ENCODE peak calls at places on chromosomes 1 and 21, in seven cellular contexts. One of them, this sample, is unnamed. For H3K4me1 and H3K27me3, the result is how much of the 10 kb centered on the place peaks cover.

GRCh38 chr1:63701187-63701586 is 72.6 kb upstream of the ROR1 start:
- DNase-seq in ovary: no peak
- DNase-seq in psoas muscle: no peak
- DNase-seq in suprapubic skin: no peak
- DNase-seq in body of pancreas: peak
- DNase-seq in adrenal gland: no peak
- DNase-seq in right lobe of liver: no peak
- DNase-seq in this sample: no peak

GRCh38 chr1:230896719-230897118 is 28.4 kb upstream of the C1orf198 start:
- DNase-seq in ovary: no peak
- DNase-seq in psoas muscle: no peak
- DNase-seq in suprapubic skin: no peak
- DNase-seq in body of pancreas: no peak
- DNase-seq in adrenal gland: no peak
- DNase-seq in right lobe of liver: no peak
- DNase-seq in this sample: no peak

GRCh38 chr1:177080564-177080963 is 83.9 kb downstream of the ASTN1 start:
- DNase-seq in ovary: no peak
- DNase-seq in psoas muscle: no peak
- DNase-seq in suprapubic skin: no peak
- DNase-seq in body of pancreas: no peak
- DNase-seq in adrenal gland: no peak
- DNase-seq in right lobe of liver: no peak
- DNase-seq in this sample: no peak

GRCh38 chr1:89523597-89524368 is 846 bp upstream of the LRRC8B start:
- DNase-seq in ovary: no peak
- DNase-seq in psoas muscle: peak
- DNase-seq in suprapubic skin: no peak
- DNase-seq in body of pancreas: peak
- DNase-seq in adrenal gland: peak
- DNase-seq in right lobe of liver: no peak
- DNase-seq in this sample: no peak

GRCh38 chr1:151787689-151788088 is 2.6 kb downstream of the TDRKH start:
- DNase-seq in ovary: no peak
- DNase-seq in psoas muscle: no peak
- DNase-seq in suprapubic skin: no peak
- DNase-seq in body of pancreas: no peak
- DNase-seq in adrenal gland: no peak
- DNase-seq in right lobe of liver: no peak
- DNase-seq in this sample: no peak

GRCh38 chr1:48329489-48329888 is 107.0 kb downstream of the SLC5A9 start:
- DNase-seq in ovary: no peak
- DNase-seq in psoas muscle: no peak
- DNase-seq in suprapubic skin: no peak
- DNase-seq in body of pancreas: no peak
- DNase-seq in adrenal gland: no peak
- DNase-seq in right lobe of liver: no peak
- DNase-seq in this sample: no peak

GRCh38 chr1:208254376-208254775 is 10.2 kb upstream of the PLXNA2 start:
- DNase-seq in ovary: no peak
- DNase-seq in psoas muscle: no peak
- DNase-seq in suprapubic skin: no peak
- DNase-seq in body of pancreas: no peak
- DNase-seq in adrenal gland: no peak
- DNase-seq in right lobe of liver: no peak
- DNase-seq in this sample: no peak

GRCh38 chr1:222416001-222416791 is 131.7 kb downstream of the HHIPL2 start:
- DNase-seq in ovary: no peak
- DNase-seq in psoas muscle: no peak
- DNase-seq in suprapubic skin: no peak
- DNase-seq in body of pancreas: no peak
- DNase-seq in adrenal gland: no peak
- DNase-seq in right lobe of liver: no peak
- DNase-seq in this sample: no peak

GRCh38 chr1:50438945-50439344 is 15.7 kb upstream of the DMRTA2 start:
- DNase-seq in ovary: no peak
- DNase-seq in psoas muscle: no peak
- DNase-seq in suprapubic skin: no peak
- DNase-seq in body of pancreas: no peak
- DNase-seq in adrenal gland: no peak
- DNase-seq in right lobe of liver: no peak
- DNase-seq in this sample: no peak

GRCh38 chr1:176897350-176898236 is 266.9 kb downstream of the ASTN1 start:
- DNase-seq in ovary: peak
- DNase-seq in psoas muscle: peak
- DNase-seq in suprapubic skin: no peak
- DNase-seq in body of pancreas: peak
- DNase-seq in adrenal gland: peak
- DNase-seq in right lobe of liver: peak
- DNase-seq in this sample: no peak

GRCh38 chr1:5373281-5373680 is 618.9 kb downstream of the NPHP4 start:
- DNase-seq in ovary: no peak
- DNase-seq in psoas muscle: no peak
- DNase-seq in suprapubic skin: peak
- DNase-seq in body of pancreas: no peak
- DNase-seq in adrenal gland: no peak
- DNase-seq in right lobe of liver: no peak
- DNase-seq in this sample: no peak

GRCh38 chr1:59455206-59455605 is 158.3 kb downstream of the FGGY start:
- DNase-seq in ovary: no peak
- DNase-seq in psoas muscle: no peak
- DNase-seq in suprapubic skin: no peak
- DNase-seq in body of pancreas: no peak
- DNase-seq in adrenal gland: no peak
- DNase-seq in right lobe of liver: no peak
- DNase-seq in this sample: no peak

GRCh38 chr1:183098349-183098748 is 75.1 kb downstream of the LAMC1 start:
- DNase-seq in ovary: no peak
- DNase-seq in psoas muscle: no peak
- DNase-seq in suprapubic skin: no peak
- DNase-seq in body of pancreas: no peak
- DNase-seq in adrenal gland: no peak
- DNase-seq in right lobe of liver: no peak
- DNase-seq in this sample: no peak

GRCh38 chr21:27476696-27477095 is 509.8 kb upstream of the ADAMTS5 start:
- DNase-seq in ovary: no peak
- DNase-seq in psoas muscle: no peak
- DNase-seq in suprapubic skin: no peak
- DNase-seq in body of pancreas: no peak
- DNase-seq in adrenal gland: no peak
- DNase-seq in right lobe of liver: no peak
- DNase-seq in this sample: no peak

GRCh38 chr1:56774067-56774609 is 45.1 kb downstream of the FYB2 start:
- DNase-seq in ovary: no peak
- DNase-seq in psoas muscle: no peak
- DNase-seq in suprapubic skin: no peak
- DNase-seq in body of pancreas: no peak
- DNase-seq in adrenal gland: no peak
- DNase-seq in right lobe of liver: no peak
- DNase-seq in this sample: no peak

GRCh38 chr1:225450491-225451191 is 22.8 kb upstream of the LBR start:
- DNase-seq in ovary: no peak
- DNase-seq in psoas muscle: no peak
- DNase-seq in suprapubic skin: no peak
- DNase-seq in body of pancreas: no peak
- DNase-seq in adrenal gland: peak
- DNase-seq in right lobe of liver: peak
- DNase-seq in this sample: no peak

GRCh38 chr1:27116210-27116609 is 38.7 kb downstream of the SLC9A1 start:
- DNase-seq in ovary: peak
- DNase-seq in psoas muscle: no peak
- DNase-seq in suprapubic skin: no peak
- DNase-seq in body of pancreas: no peak
- DNase-seq in adrenal gland: no peak
- DNase-seq in right lobe of liver: no peak
- DNase-seq in this sample: no peak

GRCh38 chr1:205616563-205617293 is 15.1 kb downstream of the ELK4 start:
- DNase-seq in ovary: no peak
- DNase-seq in psoas muscle: no peak
- DNase-seq in suprapubic skin: no peak
- DNase-seq in body of pancreas: no peak
- DNase-seq in adrenal gland: no peak
- DNase-seq in right lobe of liver: no peak
- DNase-seq in this sample: no peak

GRCh38 chr1:222754386-222755139 is 17.6 kb downstream of the FAM177B start:
- DNase-seq in ovary: no peak
- DNase-seq in psoas muscle: peak
- DNase-seq in suprapubic skin: peak
- DNase-seq in body of pancreas: no peak
- DNase-seq in adrenal gland: peak
- DNase-seq in right lobe of liver: no peak
- DNase-seq in this sample: no peak

GRCh38 chr21:38171723-38172344 is 85.0 kb upstream of the KCNJ15 start:
- DNase-seq in ovary: no peak
- DNase-seq in psoas muscle: no peak
- DNase-seq in suprapubic skin: no peak
- DNase-seq in body of pancreas: no peak
- DNase-seq in adrenal gland: peak
- DNase-seq in right lobe of liver: no peak
- DNase-seq in this sample: no peak

GRCh38 chr1:23129846-23130245 is 38.8 kb downstream of the LUZP1 start:
- DNase-seq in ovary: no peak
- DNase-seq in psoas muscle: no peak
- DNase-seq in suprapubic skin: no peak
- DNase-seq in body of pancreas: no peak
- DNase-seq in adrenal gland: no peak
- DNase-seq in right lobe of liver: no peak
- DNase-seq in this sample: no peak

GRCh38 chr1:30695481-30695880 is 27.9 kb downstream of the MATN1 start:
- DNase-seq in ovary: no peak
- DNase-seq in psoas muscle: peak
- DNase-seq in suprapubic skin: no peak
- DNase-seq in body of pancreas: peak
- DNase-seq in adrenal gland: no peak
- DNase-seq in right lobe of liver: no peak
- DNase-seq in this sample: no peak

DNA sequence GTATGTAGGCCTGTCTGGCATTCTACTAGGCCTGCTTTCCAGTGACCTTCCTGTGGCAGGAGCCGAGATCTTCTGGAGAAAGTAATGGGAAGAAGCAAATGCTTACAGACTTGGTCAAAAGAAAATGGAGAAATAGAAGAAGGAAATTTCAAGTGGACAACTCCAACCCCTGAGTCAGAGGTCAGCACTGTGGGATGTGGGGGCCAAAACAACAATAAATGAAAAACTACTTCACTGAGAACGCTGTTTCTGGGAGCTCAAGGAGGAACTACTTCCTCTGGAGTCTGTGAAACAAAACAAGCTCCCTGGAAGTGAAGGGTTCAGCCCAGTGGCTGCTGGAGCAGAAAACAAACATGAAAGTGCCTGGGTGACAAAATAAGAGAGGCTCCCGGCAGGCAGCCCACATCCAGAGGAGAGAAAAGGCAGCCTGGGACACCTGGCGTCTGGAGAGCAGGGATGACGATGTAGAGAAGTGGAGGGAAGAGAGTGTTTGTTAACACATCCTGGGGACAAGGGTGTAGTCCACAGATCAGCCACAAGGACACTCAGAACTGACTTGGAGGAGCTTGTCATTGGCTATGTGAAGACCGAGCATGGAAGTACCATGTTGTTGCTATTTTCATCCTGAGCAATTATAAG is 355.2 kb downstream of the SMYD3 start:
- DNase-seq in ovary: no peak
- DNase-seq in psoas muscle: no peak
- DNase-seq in suprapubic skin: no peak
- DNase-seq in body of pancreas: no peak
- DNase-seq in adrenal gland: no peak
- DNase-seq in right lobe of liver: no peak
- DNase-seq in this sample: no peak
- TF ChIP-seq CTCF in ovary: no peak
- TF ChIP-seq CTCF in psoas muscle: no peak
- TF ChIP-seq CTCF in suprapubic skin: no peak
- TF ChIP-seq CTCF in body of pancreas: no peak
- TF ChIP-seq CTCF in adrenal gland: no peak
- TF ChIP-seq CTCF in right lobe of liver: no peak
- TF ChIP-seq CTCF in this sample: no peak

GRCh38 chr1:43538969-43539368 is 8.3 kb downstream of the PTPRF start:
- DNase-seq in ovary: no peak
- DNase-seq in psoas muscle: no peak
- DNase-seq in suprapubic skin: no peak
- DNase-seq in body of pancreas: no peak
- DNase-seq in adrenal gland: no peak
- DNase-seq in right lobe of liver: no peak
- DNase-seq in this sample: no peak
- H3K4me1 ChIP-seq in ovary: under half
- H3K4me1 ChIP-seq in psoas muscle: under half
- H3K4me1 ChIP-seq in suprapubic skin: half or more
- H3K4me1 ChIP-seq in body of pancreas: half or more
- H3K4me1 ChIP-seq in adrenal gland: under half
- H3K4me1 ChIP-seq in right lobe of liver: half or more
- H3K4me1 ChIP-seq in this sample: under half

DNA sequence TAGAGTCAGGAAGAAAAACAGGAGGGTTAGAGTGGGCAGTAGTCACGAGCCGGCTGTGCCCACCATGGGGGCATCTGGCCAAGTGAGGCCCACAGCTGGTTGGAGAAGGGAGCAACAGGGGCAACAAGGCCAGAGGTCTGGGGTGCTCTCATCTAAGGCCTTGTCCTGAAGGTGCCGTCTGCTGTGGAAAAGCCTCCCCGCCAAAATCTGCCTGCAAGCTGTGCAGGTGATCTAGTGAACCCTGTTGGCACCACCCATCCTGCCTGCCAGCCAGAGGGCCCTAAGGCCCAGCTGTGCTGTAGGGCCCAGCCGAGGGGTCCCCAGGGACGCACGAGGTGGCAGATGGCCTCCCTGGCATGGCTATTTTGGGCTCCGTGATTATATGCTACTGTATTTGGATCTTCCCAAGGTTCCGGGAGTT is 51.3 kb downstream of the LGR6 start:
- DNase-seq in ovary: no peak
- DNase-seq in psoas muscle: no peak
- DNase-seq in suprapubic skin: peak
- DNase-seq in body of pancreas: no peak
- DNase-seq in adrenal gland: no peak
- DNase-seq in right lobe of liver: peak
- DNase-seq in this sample: peak
- H3K27me3 ChIP-seq in ovary: under half
- H3K27me3 ChIP-seq in psoas muscle: under half
- H3K27me3 ChIP-seq in suprapubic skin: under half
- H3K27me3 ChIP-seq in body of pancreas: under half
- H3K27me3 ChIP-seq in adrenal gland: under half
- H3K27me3 ChIP-seq in right lobe of liver: under half
- H3K27me3 ChIP-seq in this sample: under half

DNA sequence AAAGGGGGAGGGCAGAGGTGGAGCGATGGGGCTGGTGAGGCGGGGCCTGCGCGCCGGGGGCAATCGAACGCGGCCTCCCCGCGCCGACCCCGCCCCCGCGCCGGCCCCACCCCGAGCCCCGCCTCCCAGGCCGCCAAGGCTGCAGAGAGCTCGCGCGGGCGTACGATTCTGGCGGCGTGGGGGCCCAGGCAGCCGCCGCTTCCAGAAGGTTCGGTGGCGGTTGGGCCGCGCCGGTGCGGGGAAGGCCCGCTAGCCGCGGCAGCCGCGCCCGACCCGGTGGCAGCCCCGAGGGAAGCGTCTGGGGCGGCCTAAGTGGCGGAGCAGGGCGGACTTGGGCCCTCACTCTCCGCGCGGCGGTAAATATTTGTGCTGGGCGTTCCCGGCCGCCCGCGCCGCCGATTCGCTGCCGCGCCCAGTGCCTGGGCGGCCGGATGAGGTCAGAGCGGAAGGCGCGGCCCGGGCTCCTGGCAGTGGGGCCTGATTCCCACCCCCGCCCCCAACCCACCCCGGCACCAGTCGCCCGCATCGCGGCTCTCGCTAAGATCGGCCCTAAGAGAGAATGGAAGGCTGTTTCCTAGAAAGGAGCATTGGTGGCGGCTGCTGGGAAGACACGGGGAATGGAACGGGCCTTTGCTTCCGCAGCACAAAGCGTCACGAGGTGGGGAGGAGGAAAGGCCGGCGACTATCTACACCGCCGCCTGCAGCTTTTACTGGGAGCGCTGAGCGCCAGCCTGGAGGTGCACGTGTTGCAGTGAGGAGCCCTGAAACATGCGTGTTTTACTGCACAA is at the start of gene ACOT7:
- DNase-seq in ovary: peak
- DNase-seq in psoas muscle: peak
- DNase-seq in suprapubic skin: peak
- DNase-seq in body of pancreas: peak
- DNase-seq in adrenal gland: peak
- DNase-seq in right lobe of liver: peak
- DNase-seq in this sample: peak
- TF ChIP-seq CTCF in ovary: no peak
- TF ChIP-seq CTCF in psoas muscle: no peak
- TF ChIP-seq CTCF in suprapubic skin: no peak
- TF ChIP-seq CTCF in body of pancreas: peak
- TF ChIP-seq CTCF in adrenal gland: peak
- TF ChIP-seq CTCF in right lobe of liver: no peak
- TF ChIP-seq CTCF in this sample: peak